ENCODE peak calls at places on chromosome 11, in four cellular contexts. Q, A, Z and N are unnamed samples.

GRCh38 chr11:56013805-56014204 is 13.6 kb upstream of the OR5AS1 start:
- DNase-seq in Q (no peak), Z (no peak), A (no peak), N (no peak)

GRCh38 chr11:10407055-10407454 is 48.0 kb upstream of the AMPD3 start:
- DNase-seq in Q (no peak), A (no peak), Z (no peak), N (no peak)

GRCh38 chr11:36231300-36231699 is 57.9 kb downstream of the COMMD9 start:
- DNase-seq in Q (no peak), A (peak), Z (no peak), N (no peak)

GRCh38 chr11:65486570-65487466 is 12.0 kb upstream of the MALAT1 start:
- DNase-seq in Z (peak), Q (no peak), A (no peak), N (no peak)

GRCh38 chr11:2783536-2784082 is 83.8 kb upstream of the KCNQ1OT1 start:
- DNase-seq in A (peak), Z (no peak), Q (no peak), N (no peak)

GRCh38 chr11:126588630-126589491 is 233.4 kb downstream of the ST3GAL4 start:
- DNase-seq in Q (peak), A (no peak), Z (no peak), N (no peak)

GRCh38 chr11:19176629-19177186 is 25.1 kb downstream of the CSRP3 start:
- DNase-seq in Z (peak), Q (no peak), A (no peak), N (no peak)

GRCh38 chr11:5928269-5928668 is 13.8 kb upstream of the OR56A3 start:
- DNase-seq in A (no peak), Q (no peak), Z (no peak), N (no peak)

GRCh38 chr11:65111537-65112225 is at the start of gene TM7SF2:
- DNase-seq in Q (peak), A (peak), Z (peak), N (peak)

GRCh38 chr11:94450061-94450460 is 43.6 kb downstream of the MRE11 start:
- DNase-seq in Z (no peak), A (peak), Q (no peak), N (no peak)

GRCh38 chr11:130478204-130478701 is 29.8 kb downstream of the ADAMTS15 start:
- DNase-seq in A (peak), Z (peak), Q (no peak), N (peak)

GRCh38 chr11:57675176-57675941 is 7.4 kb downstream of the ZDHHC5 start:
- DNase-seq in Z (no peak), Q (no peak), A (no peak), N (no peak)

GRCh38 chr11:59158206-59159068 is 13.5 kb upstream of the DTX4 start:
- DNase-seq in Q (no peak), A (peak), Z (peak), N (no peak)

GRCh38 chr11:58330861-58331260 is 28.0 kb downstream of the OR5B17 start:
- DNase-seq in A (peak), Q (no peak), Z (no peak), N (no peak)

GRCh38 chr11:46489668-46490560 is 98.3 kb upstream of the CHRM4 start:
- DNase-seq in Z (no peak), Q (no peak), A (peak), N (peak)

GRCh38 chr11:130480166-130480565 is 31.7 kb downstream of the ADAMTS15 start:
- DNase-seq in Q (no peak), A (peak), Z (no peak), N (no peak)

GRCh38 chr11:125431481-125431880 is 64.6 kb downstream of the FEZ1 start:
- DNase-seq in Z (no peak), Q (no peak), A (no peak), N (no peak)

GRCh38 chr11:8311366-8311765 is 47.7 kb upstream of the LMO1 start:
- DNase-seq in A (no peak), Z (no peak), Q (peak), N (no peak)

GRCh38 chr11:110972640-110973039 is 260.4 kb upstream of the ARHGAP20 start:
- DNase-seq in A (peak), Q (no peak), Z (peak), N (no peak)

GRCh38 chr11:130023204-130023603 is 20.6 kb upstream of the PRDM10 start:
- DNase-seq in Q (no peak), A (peak), Z (no peak), N (peak)

DNA sequence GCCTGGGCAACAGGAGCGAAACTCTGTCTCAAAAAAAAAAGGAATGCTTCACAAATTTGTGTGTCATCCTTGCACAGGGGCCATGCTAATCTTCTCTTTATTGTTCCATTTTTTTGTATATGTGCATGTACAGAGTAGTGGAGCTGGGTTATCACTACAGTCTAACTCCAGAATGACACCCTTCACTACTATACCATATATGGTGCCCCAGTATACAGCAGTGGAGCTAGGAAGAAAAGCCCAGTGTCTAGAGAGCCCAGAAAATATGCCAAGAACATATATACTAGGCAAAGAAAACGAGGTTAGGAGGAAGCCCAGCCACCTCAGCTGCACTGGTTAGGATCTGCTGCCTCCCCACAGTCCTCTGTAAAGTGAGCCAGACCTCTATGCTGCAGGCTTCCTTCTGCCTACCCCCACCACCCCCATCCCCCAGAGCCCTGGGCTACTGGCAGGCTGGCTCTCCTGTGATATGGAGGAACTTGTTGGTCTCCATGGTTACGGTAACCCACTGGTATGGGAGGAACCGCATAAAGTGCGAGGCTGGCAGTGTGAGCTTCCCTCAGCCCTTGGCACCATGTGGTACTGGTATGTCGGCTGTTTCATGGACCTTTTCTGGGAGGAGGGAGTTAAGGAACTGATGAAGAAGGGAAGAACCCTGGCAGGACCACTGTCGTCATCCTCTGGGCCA is 34.3 kb downstream of the RCOR2 start:
- DNase-seq in Z (peak), A (no peak), Q (peak), N (peak)
- H3K4me3 ChIP-seq in Z (no peak), A (no peak), Q (no peak), N (no peak)

GRCh38 chr11:119608781-119609180 is 120.2 kb downstream of the NECTIN1 start:
- DNase-seq in Z (no peak), Q (no peak), A (no peak), N (no peak)

GRCh38 chr11:119605137-119605675 is 123.8 kb downstream of the NECTIN1 start:
- DNase-seq in Z (no peak), Q (no peak), A (no peak), N (no peak)

GRCh38 chr11:119611027-119611426 is 118.0 kb downstream of the NECTIN1 start:
- DNase-seq in Q (no peak), A (no peak), Z (no peak), N (no peak)

GRCh38 chr11:119607726-119608125 is 121.3 kb downstream of the NECTIN1 start:
- DNase-seq in A (no peak), Z (no peak), Q (no peak), N (no peak)

GRCh38 chr11:119608201-119608600 is 120.8 kb downstream of the NECTIN1 start:
- DNase-seq in A (no peak), Q (no peak), Z (no peak), N (no peak)
- H3K4me3 ChIP-seq in A (no peak), Q (no peak), Z (no peak), N (no peak)

DNA sequence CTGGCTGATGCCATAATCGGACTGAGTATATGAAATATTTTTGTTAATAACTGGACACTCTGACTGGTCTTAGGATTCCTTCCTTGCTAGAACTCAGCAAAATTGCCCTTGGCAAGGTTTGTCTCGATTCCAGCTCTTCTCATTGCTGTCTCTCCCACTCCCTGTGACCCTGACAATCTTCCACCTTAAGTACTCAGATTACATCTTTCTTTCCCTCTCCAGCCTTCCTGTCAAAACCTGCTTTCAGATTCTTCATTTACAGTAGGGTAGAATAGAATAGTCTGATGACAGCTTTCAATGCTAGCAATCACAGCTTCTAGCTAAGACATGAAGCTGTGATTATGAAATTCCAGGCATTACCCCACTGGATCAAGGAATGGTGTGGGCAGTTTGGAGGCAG is 39.2 kb upstream of the LMO2 start:
- DNase-seq in A (peak), Z (no peak), Q (no peak), N (no peak)
- H3K4me3 ChIP-seq in A (no peak), Z (no peak), Q (no peak), N (no peak)

DNA sequence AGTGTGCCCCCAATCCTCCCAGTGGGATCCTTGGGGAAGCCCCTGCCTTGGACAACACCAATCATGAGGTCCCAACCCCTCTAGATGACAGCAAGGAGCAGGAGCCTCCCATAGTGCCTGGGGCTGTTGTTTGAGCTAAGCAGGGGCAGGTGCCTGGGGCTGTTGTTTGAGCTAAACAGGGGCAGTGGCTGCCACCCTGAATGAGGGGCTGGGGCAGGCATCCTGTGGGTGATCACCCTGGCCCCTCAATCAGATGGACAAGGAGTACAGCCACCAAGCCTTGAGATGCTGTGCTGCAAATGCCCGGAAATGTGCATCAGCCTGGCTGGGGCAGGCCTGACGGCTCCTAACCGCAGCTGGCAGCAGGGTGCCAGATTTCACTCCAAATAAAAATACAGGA is 66.7 kb downstream of the MYEOV start:
- DNase-seq in A (no peak), Q (no peak), Z (no peak), N (no peak)
- H3K4me3 ChIP-seq in A (no peak), Q (no peak), Z (no peak), N (no peak)

GRCh38 chr11:833849-834311 is 1.1 kb downstream of the CD151 start:
- DNase-seq in A (no peak), Z (peak), Q (no peak), N (no peak)

GRCh38 chr11:833114-833791 is 501 bp downstream of the CD151 start:
- DNase-seq in A (peak), Q (peak), Z (peak), N (peak)

GRCh38 chr11:832529-833113 is at the start of gene CD151:
- DNase-seq in A (peak), Q (peak), Z (peak), N (peak)

GRCh38 chr11:836274-836673 is 3.5 kb downstream of the CD151 start:
- DNase-seq in Z (no peak), A (no peak), Q (peak), N (no peak)

DNA sequence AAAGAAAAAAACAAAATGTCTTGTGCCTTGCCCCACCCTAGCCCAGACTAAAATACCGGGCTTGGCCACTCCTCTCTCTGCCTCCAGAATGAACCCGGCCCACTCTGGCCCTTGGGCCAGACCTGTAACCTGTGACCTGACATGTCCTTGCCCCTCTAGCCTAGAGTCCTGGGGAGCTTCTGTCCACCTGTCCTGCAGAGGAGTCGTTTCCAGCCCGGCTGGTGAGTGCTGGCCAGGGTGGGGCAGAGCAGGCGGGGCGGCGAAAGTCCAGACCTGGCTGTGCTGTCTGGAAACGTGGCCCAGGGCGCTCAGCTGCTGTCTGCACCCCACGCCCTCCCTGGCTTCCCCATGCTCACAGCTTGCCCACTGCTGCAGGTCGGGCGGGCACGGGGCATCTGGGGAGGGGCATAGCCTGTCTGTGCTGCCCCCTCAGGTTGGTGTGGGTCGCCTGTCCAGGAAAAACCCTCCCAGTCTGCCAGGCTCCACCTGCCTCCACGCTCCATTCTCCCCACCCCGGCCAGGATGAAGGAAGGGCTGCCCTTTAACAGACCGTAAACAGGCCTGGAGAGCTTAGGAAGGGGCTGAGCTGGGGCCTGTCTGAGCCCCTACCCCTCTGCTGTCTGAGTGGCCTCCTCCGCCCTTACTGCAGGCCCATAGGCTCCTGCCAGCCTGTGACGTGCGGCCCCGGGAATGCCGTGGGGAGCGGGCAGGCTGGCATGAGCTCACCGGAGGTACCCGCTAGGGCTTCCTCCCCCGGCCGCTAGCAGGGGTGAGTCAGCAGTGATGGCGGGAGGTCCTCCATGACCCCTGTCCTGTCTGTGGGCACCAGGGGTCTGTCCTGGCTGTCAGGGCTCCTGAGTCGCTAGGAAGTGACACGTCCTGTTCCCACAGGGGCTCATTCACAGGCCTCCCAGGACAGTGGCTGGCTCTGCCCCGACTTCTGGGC is 1.9 kb downstream of the CD151 start:
- DNase-seq in Z (peak), A (peak), Q (peak), N (no peak)
- H3K4me3 ChIP-seq in Z (no peak), A (no peak), Q (no peak), N (no peak)

DNA sequence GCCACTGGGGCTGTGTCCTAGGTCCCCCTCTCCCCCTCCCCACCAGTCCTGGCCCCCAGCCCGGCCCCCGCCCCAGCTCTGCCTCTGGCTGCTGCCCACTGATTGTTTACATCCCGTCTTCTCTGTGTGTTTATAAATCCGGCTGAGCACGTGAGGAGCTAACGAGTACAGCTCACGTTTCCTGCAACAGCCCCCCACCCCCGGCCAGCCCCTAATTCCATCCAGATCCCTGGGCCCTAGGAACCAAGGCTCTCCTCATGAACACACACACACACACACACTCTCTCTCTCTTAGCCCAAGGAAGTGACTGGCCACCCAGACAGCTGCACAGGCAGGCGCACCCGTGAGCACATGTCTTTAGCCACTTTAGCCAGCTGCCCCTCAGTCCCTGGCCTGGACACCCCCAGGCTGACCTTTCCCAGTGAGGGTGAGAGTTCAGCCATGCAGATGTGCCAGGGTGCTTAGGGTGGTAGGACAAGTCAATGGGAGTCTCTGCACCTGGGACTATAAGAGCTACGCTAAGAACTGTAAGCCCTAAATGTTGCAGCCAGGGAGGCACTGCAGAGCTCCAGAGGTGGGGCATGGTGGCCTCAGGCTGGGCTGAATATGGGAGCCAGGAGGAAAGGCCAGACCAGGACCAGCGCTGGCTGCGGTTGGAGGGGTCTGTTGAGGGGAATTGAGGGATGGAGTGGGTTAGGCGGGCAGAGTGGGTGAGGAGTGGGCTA is 2.9 kb downstream of the CLCF1 start:
- DNase-seq in A (peak), Q (no peak), Z (no peak), N (no peak)
- H3K4me3 ChIP-seq in A (no peak), Q (no peak), Z (no peak), N (no peak)

DNA sequence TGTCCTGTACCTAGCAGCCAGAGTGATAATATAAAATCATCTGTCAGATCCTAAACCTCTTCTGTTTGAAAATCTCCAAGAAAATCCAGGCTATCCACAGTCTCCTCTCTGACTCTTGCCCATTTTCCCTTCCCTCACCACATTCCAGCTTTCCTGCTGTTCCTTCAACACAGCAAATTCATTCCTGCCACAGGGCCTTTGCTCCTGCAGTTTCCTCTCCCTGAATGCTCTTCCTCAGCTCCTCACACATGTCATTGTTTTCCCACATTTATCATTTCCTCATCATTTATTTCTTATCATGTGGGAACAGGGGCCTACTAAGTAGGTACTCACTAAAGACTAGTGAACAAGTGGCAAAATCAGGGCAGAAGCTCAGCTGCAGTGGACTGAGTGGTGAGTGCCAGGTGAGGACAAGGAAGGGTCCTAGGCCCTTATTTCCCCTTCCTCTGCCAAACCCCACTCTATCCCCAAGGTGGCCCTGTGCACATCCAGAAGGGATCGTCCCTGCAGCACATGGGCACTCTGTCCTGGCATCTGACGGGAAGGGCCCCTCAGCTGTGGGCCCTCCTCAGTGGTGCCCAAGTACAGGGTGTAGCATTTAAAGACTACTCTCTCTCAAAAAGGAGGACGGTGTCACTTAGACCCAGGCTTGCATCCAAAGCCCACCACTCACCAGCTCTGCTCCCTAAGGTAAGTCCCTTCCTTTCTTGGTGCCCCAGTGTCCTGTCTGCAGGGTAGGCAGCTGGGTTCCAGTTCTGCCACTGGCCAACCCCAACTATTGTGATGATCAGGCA is 2.0 kb downstream of the LRRC32 start:
- DNase-seq in Q (peak), Z (no peak), A (no peak), N (peak)
- H3K4me3 ChIP-seq in Q (peak), Z (no peak), A (no peak), N (no peak)

GRCh38 chr11:103047837-103048236 is 44.1 kb downstream of the DCUN1D5 start:
- DNase-seq in A (no peak), Z (no peak), Q (no peak), N (no peak)

GRCh38 chr11:103043826-103044688 is 47.9 kb downstream of the DCUN1D5 start:
- DNase-seq in Q (no peak), A (no peak), Z (no peak), N (no peak)
- H3K4me3 ChIP-seq in Q (no peak), A (no peak), Z (no peak), N (no peak)